ENCODE peak calls at places on chromosomes 11 and 22, in four cellular contexts. One of them, this sample, is unnamed.
A peak's percentile ranks its signal among the peaks of the same experiment; 100 is the strongest.

GRCh38 chr11:47916361-47916841 is 64.0 kb upstream of the PTPRJ start:
- DNase-seq in A549: no peak
- DNase-seq in HepG2: no peak
- DNase-seq in K562: peak; percentile 69
- DNase-seq in this sample: no peak

GRCh38 chr11:122653911-122654310 is 1.6 kb upstream of the UBASH3B start:
- DNase-seq in A549: no peak
- DNase-seq in HepG2: no peak
- DNase-seq in K562: no peak
- DNase-seq in this sample: no peak

GRCh38 chr22:46746620-46747019 is 8.6 kb upstream of the CERK start:
- DNase-seq in A549: no peak
- DNase-seq in HepG2: no peak
- DNase-seq in K562: no peak
- DNase-seq in this sample: no peak

GRCh38 chr22:42856179-42856864 is 751 bp downstream of the ARFGAP3 start:
- DNase-seq in A549: no peak
- DNase-seq in HepG2: peak; percentile 25
- DNase-seq in K562: peak; percentile 22
- DNase-seq in this sample: no peak

GRCh38 chr11:63764201-63764711 is 4.3 kb downstream of the ZFTA start:
- DNase-seq in A549: no peak
- DNase-seq in HepG2: no peak
- DNase-seq in K562: no peak
- DNase-seq in this sample: no peak

GRCh38 chr11:67458266-67458665 is 3.1 kb downstream of the CABP4 start:
- DNase-seq in A549: no peak
- DNase-seq in HepG2: no peak
- DNase-seq in K562: no peak
- DNase-seq in this sample: no peak

GRCh38 chr11:18748766-18749375 is 22.9 kb upstream of the IGSF22 start:
- DNase-seq in A549: no peak
- DNase-seq in HepG2: no peak
- DNase-seq in K562: no peak
- DNase-seq in this sample: no peak

GRCh38 chr11:47220401-47220821 is 5.6 kb downstream of the DDB2 start:
- DNase-seq in A549: no peak
- DNase-seq in HepG2: peak; percentile 25
- DNase-seq in K562: no peak
- DNase-seq in this sample: no peak

GRCh38 chr22:41927813-41928212 is 1.2 kb upstream of the TNFRSF13C start:
- DNase-seq in A549: no peak
- DNase-seq in HepG2: no peak
- DNase-seq in K562: no peak
- DNase-seq in this sample: no peak

GRCh38 chr22:22245256-22245909 is 797 bp downstream of the VPREB1 start:
- DNase-seq in A549: no peak
- DNase-seq in HepG2: no peak
- DNase-seq in K562: peak; percentile 15
- DNase-seq in this sample: no peak

GRCh38 chr22:33082221-33082620 is 24.0 kb upstream of the SYN3 start:
- DNase-seq in A549: no peak
- DNase-seq in HepG2: no peak
- DNase-seq in K562: no peak
- DNase-seq in this sample: no peak

GRCh38 chr11:47259178-47259977 is 1.6 kb downstream of the NR1H3 start:
- DNase-seq in A549: peak; percentile 58
- DNase-seq in HepG2: peak; percentile 46
- DNase-seq in K562: peak; percentile 67
- DNase-seq in this sample: no peak

GRCh38 chr11:111777094-111778046 is 11.2 kb upstream of the PPP2R1B start:
- DNase-seq in A549: peak; percentile 66
- DNase-seq in HepG2: peak; percentile 82
- DNase-seq in K562: peak; percentile 67
- DNase-seq in this sample: no peak

GRCh38 chr11:43959321-43959995 is 17.0 kb downstream of the C11orf96 start:
- DNase-seq in A549: no peak
- DNase-seq in HepG2: no peak
- DNase-seq in K562: no peak
- DNase-seq in this sample: no peak

GRCh38 chr11:118265954-118266353 is 1.9 kb upstream of the MPZL2 start:
- DNase-seq in A549: no peak
- DNase-seq in HepG2: no peak
- DNase-seq in K562: no peak
- DNase-seq in this sample: no peak

GRCh38 chr22:39664485-39665200 is 94.1 kb downstream of the CACNA1I start:
- DNase-seq in A549: no peak
- DNase-seq in HepG2: no peak
- DNase-seq in K562: peak; percentile 94
- DNase-seq in this sample: peak; percentile 81

GRCh38 chr11:70842256-70842655 is 410.1 kb downstream of the SHANK2 start:
- DNase-seq in A549: no peak
- DNase-seq in HepG2: no peak
- DNase-seq in K562: no peak
- DNase-seq in this sample: no peak

GRCh38 chr11:293293-293851 is 4.4 kb downstream of the PGGHG start:
- DNase-seq in A549: no peak
- DNase-seq in HepG2: no peak
- DNase-seq in K562: no peak
- DNase-seq in this sample: no peak

GRCh38 chr11:102716527-102716926 is 8.2 kb downstream of the MMP8 start:
- DNase-seq in A549: no peak
- DNase-seq in HepG2: no peak
- DNase-seq in K562: no peak
- DNase-seq in this sample: no peak

GRCh38 chr22:29370556-29370955 is 17.8 kb downstream of the AP1B1 start:
- DNase-seq in A549: no peak
- DNase-seq in HepG2: no peak
- DNase-seq in K562: no peak
- DNase-seq in this sample: no peak

GRCh38 chr11:13462928-13463778 is at the start of gene BTBD10:
- DNase-seq in A549: peak; percentile 95
- DNase-seq in HepG2: peak; percentile 89
- DNase-seq in K562: peak; percentile 92
- DNase-seq in this sample: peak; percentile 72

GRCh38 chr22:46533434-46533833 is 4.0 kb downstream of the CELSR1 start:
- DNase-seq in A549: peak; percentile 87
- DNase-seq in HepG2: no peak
- DNase-seq in K562: peak; percentile 29
- DNase-seq in this sample: no peak

GRCh38 chr11:44622190-44622650 is 56.8 kb downstream of the CD82 start:
- DNase-seq in A549: no peak
- DNase-seq in HepG2: no peak
- DNase-seq in K562: no peak
- DNase-seq in this sample: no peak

GRCh38 chr11:75571625-75572024 is 9.6 kb downstream of the SERPINH1 start:
- DNase-seq in A549: no peak
- DNase-seq in HepG2: no peak
- DNase-seq in K562: no peak
- DNase-seq in this sample: no peak

GRCh38 chr22:46881373-46882118 is 119.1 kb downstream of the TBC1D22A start:
- DNase-seq in A549: no peak
- DNase-seq in HepG2: no peak
- DNase-seq in K562: no peak
- DNase-seq in this sample: no peak

GRCh38 chr11:131671764-131672163 is 301.3 kb downstream of the NTM start:
- DNase-seq in A549: no peak
- DNase-seq in HepG2: no peak
- DNase-seq in K562: no peak
- DNase-seq in this sample: peak; percentile 74

GRCh38 chr22:45631140-45631539 is 40.5 kb upstream of the ATXN10 start:
- DNase-seq in A549: no peak
- DNase-seq in HepG2: no peak
- DNase-seq in K562: no peak
- DNase-seq in this sample: peak; percentile 75

GRCh38 chr11:119110439-119110838 is 3.3 kb downstream of the C2CD2L start:
- DNase-seq in A549: no peak
- DNase-seq in HepG2: no peak
- DNase-seq in K562: no peak
- DNase-seq in this sample: no peak

GRCh38 chr11:95256204-95256819 is 25.3 kb upstream of the SESN3 start:
- DNase-seq in A549: no peak
- DNase-seq in HepG2: no peak
- DNase-seq in K562: no peak
- DNase-seq in this sample: no peak

GRCh38 chr22:26482171-26482570 is 1.4 kb downstream of the HPS4 start:
- DNase-seq in A549: no peak
- DNase-seq in HepG2: no peak
- DNase-seq in K562: no peak
- DNase-seq in this sample: no peak

GRCh38 chr11:16607675-16608644 is 130.5 kb upstream of the C11orf58 start:
- DNase-seq in A549: no peak
- DNase-seq in HepG2: no peak
- DNase-seq in K562: peak; percentile 64
- DNase-seq in this sample: no peak

GRCh38 chr11:43969543-43969942 is 27.1 kb downstream of the C11orf96 start:
- DNase-seq in A549: no peak
- DNase-seq in HepG2: no peak
- DNase-seq in K562: no peak
- DNase-seq in this sample: no peak

GRCh38 chr22:17788023-17788330 is 13.7 kb upstream of the BID start:
- DNase-seq in A549: no peak
- DNase-seq in HepG2: no peak
- DNase-seq in K562: no peak
- DNase-seq in this sample: no peak

GRCh38 chr22:32058656-32059280 is 15.7 kb downstream of the SLC5A1 start:
- DNase-seq in A549: no peak
- DNase-seq in HepG2: no peak
- DNase-seq in K562: no peak
- DNase-seq in this sample: no peak

GRCh38 chr22:25170426-25170980 is 29.2 kb upstream of the CRYBB3 start:
- DNase-seq in A549: no peak
- DNase-seq in HepG2: no peak
- DNase-seq in K562: no peak
- DNase-seq in this sample: no peak

GRCh38 chr22:25174156-25174887 is 25.3 kb upstream of the CRYBB3 start:
- DNase-seq in A549: no peak
- DNase-seq in HepG2: no peak
- DNase-seq in K562: no peak
- DNase-seq in this sample: no peak

GRCh38 chr22:25174888-25175411 is 24.7 kb upstream of the CRYBB3 start:
- DNase-seq in A549: no peak
- DNase-seq in HepG2: no peak
- DNase-seq in K562: no peak
- DNase-seq in this sample: no peak

GRCh38 chr22:25169278-25170031 is 30.2 kb upstream of the CRYBB3 start:
- DNase-seq in A549: no peak
- DNase-seq in HepG2: peak; percentile 82
- DNase-seq in K562: no peak
- DNase-seq in this sample: no peak

DNA sequence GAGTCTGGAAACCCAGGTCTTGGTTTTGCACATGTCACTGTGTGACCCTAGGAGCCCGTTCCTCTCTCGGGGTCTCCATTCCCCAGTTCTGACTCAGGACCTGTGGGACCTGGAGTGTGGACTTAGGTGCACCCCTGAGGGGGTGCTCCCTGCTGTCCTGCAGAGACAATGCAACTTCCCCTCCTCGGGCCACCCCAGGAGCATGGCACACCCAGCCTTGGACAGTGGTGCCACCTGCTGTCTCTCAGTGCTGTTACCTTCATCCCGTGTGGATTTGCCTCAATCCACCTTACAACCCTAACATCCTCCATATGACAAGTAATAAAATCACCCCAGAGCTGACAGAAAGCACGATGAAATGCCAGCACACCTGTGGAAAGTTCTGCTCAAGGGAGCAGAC is 27.5 kb upstream of the CRYBB3 start:
- DNase-seq in A549: peak; percentile 30
- DNase-seq in HepG2: peak; percentile 21
- DNase-seq in K562: peak; percentile 11
- DNase-seq in this sample: no peak
- TF ChIP-seq RNF2 in A549: no peak
- TF ChIP-seq RNF2 in HepG2: no peak
- TF ChIP-seq RNF2 in K562: no peak
- TF ChIP-seq RNF2 in this sample: no peak

DNA sequence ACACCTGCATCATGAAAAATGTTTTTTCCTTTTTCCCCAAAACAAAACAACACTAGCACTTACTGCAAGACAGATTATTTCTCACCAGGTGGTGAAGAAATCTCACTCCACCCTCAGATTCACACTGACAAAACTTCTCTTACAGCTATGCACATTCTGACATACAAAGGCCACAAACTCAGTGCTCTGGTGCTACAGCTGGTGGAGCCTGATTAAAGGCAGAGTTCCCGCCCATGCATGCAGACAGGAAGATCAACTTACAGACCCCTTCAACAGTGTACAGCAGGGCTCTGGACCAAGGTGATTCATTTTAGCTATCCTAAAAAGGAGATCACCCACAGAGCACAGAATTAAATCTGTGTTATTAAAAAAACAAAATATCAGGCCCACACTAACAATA is 112.6 kb downstream of the CADM1 start:
- DNase-seq in A549: no peak
- DNase-seq in HepG2: no peak
- DNase-seq in K562: no peak
- DNase-seq in this sample: no peak
- TF ChIP-seq RNF2 in A549: no peak
- TF ChIP-seq RNF2 in HepG2: no peak
- TF ChIP-seq RNF2 in K562: no peak
- TF ChIP-seq RNF2 in this sample: peak; percentile 55

DNA sequence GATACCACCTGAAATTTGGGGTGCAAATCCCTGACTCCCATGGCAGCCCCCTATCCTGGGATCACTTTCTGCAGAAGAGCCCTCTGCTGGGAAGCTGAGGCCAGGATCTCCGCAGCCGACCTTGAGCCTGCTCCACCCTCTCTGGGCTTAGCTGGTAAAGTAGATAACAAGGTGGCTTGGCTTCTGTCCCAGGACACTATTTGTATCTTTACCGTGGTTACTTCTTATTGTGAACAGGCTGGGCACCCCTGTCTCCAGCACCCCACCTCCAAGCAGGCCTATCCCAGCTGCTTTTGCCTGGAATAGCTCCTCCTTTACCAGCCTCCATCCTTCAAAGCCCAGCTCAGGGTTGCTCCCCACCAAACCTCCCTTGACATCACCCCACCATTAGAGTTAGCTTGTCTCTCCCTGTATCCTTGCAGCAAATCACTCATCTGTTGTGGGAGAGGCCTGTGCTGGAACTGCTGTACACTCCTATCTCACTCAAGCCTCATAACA is 35.2 kb upstream of the P2RY2 start:
- DNase-seq in A549: no peak
- DNase-seq in HepG2: peak; percentile 47
- DNase-seq in K562: peak; percentile 86
- DNase-seq in this sample: no peak
- TF ChIP-seq RNF2 in A549: no peak
- TF ChIP-seq RNF2 in HepG2: no peak
- TF ChIP-seq RNF2 in K562: no peak
- TF ChIP-seq RNF2 in this sample: no peak

DNA sequence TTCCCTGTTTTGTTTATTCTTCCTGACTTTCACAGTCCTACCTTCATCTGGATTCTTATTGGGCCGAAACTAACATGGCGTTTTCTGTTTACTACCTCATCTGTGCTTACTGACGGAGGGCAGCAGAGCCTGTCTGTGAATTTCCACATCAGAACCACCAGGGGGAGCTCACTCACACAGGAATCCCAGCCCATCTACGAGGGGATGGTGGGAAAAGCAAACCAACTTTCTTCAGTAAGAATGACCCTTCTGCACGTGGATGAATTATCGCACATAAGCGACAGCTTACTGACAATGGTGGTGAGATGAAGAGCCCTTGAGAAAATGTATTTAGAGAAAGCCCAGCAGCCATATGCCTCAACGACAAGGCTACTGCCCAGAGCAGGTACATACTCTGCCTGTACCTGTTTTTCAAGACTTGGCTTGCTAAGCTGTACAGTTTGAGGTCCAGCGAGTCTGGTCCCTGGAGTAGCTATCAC is 42.5 kb downstream of the LARGE2 start:
- DNase-seq in A549: peak; percentile 75
- DNase-seq in HepG2: peak; percentile 54
- DNase-seq in K562: peak; percentile 76
- DNase-seq in this sample: peak; percentile 44
- TF ChIP-seq RNF2 in A549: no peak
- TF ChIP-seq RNF2 in HepG2: no peak
- TF ChIP-seq RNF2 in K562: no peak
- TF ChIP-seq RNF2 in this sample: no peak